ENCODE peak calls at places on chromosomes 12 and 14, in eight cellular contexts. Q is CD8-positive, alpha-beta memory T cell; E is WTC11; R is NCI-H1092 treated with DMSO at 0.1 percent for 48 hours; S is posterior cingulate gyrus; T is PC-3; Z is HFF-Myc; A is cardiac muscle cell. N is an unnamed sample.

GRCh38 chr12:62720661-62721330 is 214.2 kb downstream of the PPM1H start:
- DNase-seq in Q (no peak), R (peak), T (peak), S (peak), E (no peak), A (peak), Z (peak), N (peak)

GRCh38 chr12:24718641-24719040 is 230.3 kb downstream of the BCAT1 start:
- DNase-seq in R (no peak), E (no peak), T (no peak), Z (no peak), A (no peak), Q (no peak), S (no peak), N (no peak)

GRCh38 chr14:21057803-21058675 is at the start of gene RNASE8:
- DNase-seq in Z (no peak), Q (no peak), T (no peak), A (no peak), E (no peak), S (no peak), R (no peak), N (peak)

GRCh38 chr12:115771065-115771464 is 506.4 kb downstream of the MED13L start:
- DNase-seq in S (no peak), E (no peak), T (peak), Z (no peak), Q (no peak), A (peak), R (no peak), N (peak)

GRCh38 chr14:55347040-55347439 is 64.6 kb downstream of the ATG14 start:
- DNase-seq in A (no peak), R (no peak), E (no peak), T (no peak), Z (no peak), S (no peak), Q (no peak), N (no peak)

GRCh38 chr12:102364709-102365108 is 115.7 kb downstream of the IGF1 start:
- DNase-seq in Z (no peak), R (no peak), E (no peak), T (no peak), S (no peak), Q (no peak), A (no peak), N (no peak)

GRCh38 chr12:80321653-80322052 is 122.4 kb upstream of the PTPRQ start:
- DNase-seq in Z (no peak), T (peak), A (peak), S (no peak), E (no peak), Q (no peak), R (no peak), N (peak)

GRCh38 chr12:67651380-67651695 is 2.8 kb downstream of the DYRK2 start:
- DNase-seq in S (no peak), R (no peak), Z (no peak), T (peak), Q (no peak), E (no peak), A (peak), N (peak)

GRCh38 chr14:94542111-94542810 is 19.0 kb upstream of the SERPINA4 start:
- DNase-seq in S (no peak), R (no peak), A (peak), T (peak), Q (no peak), Z (peak), E (no peak), N (peak)

GRCh38 chr12:3885179-3886094 is 12.2 kb upstream of the PARP11 start:
- DNase-seq in T (peak), R (peak), A (peak), S (peak), Q (peak), E (no peak), Z (peak), N (peak)

GRCh38 chr14:44287858-44288257 is 219.2 kb downstream of the FSCB start:
- DNase-seq in T (no peak), A (peak), Q (no peak), S (no peak), E (no peak), R (no peak), Z (no peak), N (no peak)

GRCh38 chr12:89368386-89368785 is 16.1 kb upstream of the DUSP6 start:
- DNase-seq in S (no peak), A (no peak), Q (no peak), R (no peak), Z (no peak), E (no peak), T (no peak), N (no peak)

GRCh38 chr12:71551529-71551928 is 111.9 kb downstream of the LGR5 start:
- DNase-seq in R (peak), S (no peak), T (peak), Z (no peak), E (no peak), A (peak), Q (no peak), N (peak)

GRCh38 chr12:108896331-108896730 is 16.4 kb downstream of the DAO start:
- DNase-seq in E (no peak), Z (no peak), A (no peak), S (no peak), R (no peak), T (no peak), Q (no peak), N (no peak)

GRCh38 chr14:69877492-69877891 is 1.7 kb upstream of the SMOC1 start:
- DNase-seq in S (no peak), E (no peak), T (no peak), A (peak), R (peak), Z (no peak), Q (no peak), N (peak)

GRCh38 chr12:45415393-45415817 is 199.5 kb downstream of the ANO6 start:
- DNase-seq in E (no peak), Q (no peak), S (no peak), A (peak), T (peak), Z (peak), R (no peak), N (peak)

GRCh38 chr14:105155071-105155651 is 13.4 kb downstream of the JAG2 start:
- DNase-seq in Z (no peak), Q (no peak), S (no peak), T (no peak), A (no peak), E (no peak), R (no peak), N (no peak)

GRCh38 chr12:71303199-71303598 is 136.4 kb upstream of the LGR5 start:
- DNase-seq in T (peak), S (no peak), Q (no peak), R (no peak), Z (no peak), A (peak), E (no peak), N (no peak)

N was measured in EH.